ENCODE peak calls at places on chromosomes 16 and 17, in four cellular contexts. T, E, D and X are unnamed samples.

GRCh38 chr17:29143894-29144293 is 36.3 kb downstream of the MYO18A start:
- DNase-seq in T (no peak), E (peak; percentile 62), D (no peak), X (peak; percentile 70)

GRCh38 chr17:10055251-10055975 is 143.0 kb downstream of the GAS7 start:
- DNase-seq in D (no peak), T (no peak), E (no peak), X (no peak)

GRCh38 chr16:26563018-26563417 is 503.7 kb upstream of the C16orf82 start:
- DNase-seq in T (no peak), D (no peak), E (no peak), X (no peak)

GRCh38 chr17:31579265-31579664 is 187.8 kb downstream of the RAB11FIP4 start:
- DNase-seq in E (peak; percentile 77), T (no peak), D (no peak), X (no peak)

GRCh38 chr16:22625948-22626347 is 115.3 kb downstream of the NPIPB5 start:
- DNase-seq in D (no peak), T (no peak), E (no peak), X (no peak)

GRCh38 chr16:86768999-86769398 is 190.7 kb downstream of the FOXL1 start:
- DNase-seq in E (no peak), D (no peak), T (no peak), X (no peak)

GRCh38 chr17:27385626-27386025 is 70.6 kb upstream of the KSR1 start:
- DNase-seq in E (no peak), D (no peak), T (no peak), X (no peak)

GRCh38 chr16:88681084-88681680 is 5.1 kb downstream of the SNAI3 start:
- DNase-seq in D (peak; percentile 39), E (peak; percentile 41), T (no peak), X (peak; percentile 90)

GRCh38 chr16:88803264-88803987 is at the start of gene CDT1:
- DNase-seq in D (no peak), T (peak; percentile 61), E (peak; percentile 100), X (peak; percentile 100)

GRCh38 chr16:54685682-54686081 is 245.0 kb upstream of the IRX5 start:
- DNase-seq in D (no peak), E (no peak), T (no peak), X (no peak)

GRCh38 chr16:14186007-14186953 is 115.2 kb downstream of the MRTFB start:
- DNase-seq in E (peak; percentile 59), T (no peak), D (peak; percentile 13), X (peak; percentile 26)

GRCh38 chr16:88967800-88968588 is 9.0 kb downstream of the CBFA2T3 start:
- DNase-seq in E (no peak), T (no peak), D (no peak), X (no peak)

GRCh38 chr17:31408586-31408985 is 17.1 kb downstream of the RAB11FIP4 start:
- DNase-seq in T (no peak), E (no peak), D (no peak), X (no peak)

GRCh38 chr16:80899804-80900592 is 95.6 kb upstream of the CDYL2 start:
- DNase-seq in E (peak; percentile 68), T (no peak), D (no peak), X (peak; percentile 97)

GRCh38 chr17:37107406-37108083 is 158.8 kb downstream of the AATF start:
- DNase-seq in D (no peak), E (peak; percentile 44), T (no peak), X (peak; percentile 28)

GRCh38 chr17:66492500-66493123 is 190.2 kb downstream of the PRKCA start:
- DNase-seq in E (peak; percentile 54), D (no peak), T (no peak), X (no peak)

GRCh38 chr16:52528393-52529080 is 18.4 kb downstream of the TOX3 start:
- DNase-seq in E (no peak), T (no peak), D (no peak), X (no peak)

GRCh38 chr17:39623356-39623950 is 3.3 kb upstream of the PPP1R1B start:
- DNase-seq in T (no peak), E (peak; percentile 89), D (no peak), X (peak; percentile 81)

GRCh38 chr17:56678249-56679144 is 85.0 kb downstream of the NOG start:
- DNase-seq in E (peak; percentile 58), T (no peak), D (no peak), X (no peak)

GRCh38 chr16:24609740-24610420 is 70.5 kb downstream of the RBBP6 start:
- DNase-seq in D (no peak), T (no peak), E (peak; percentile 27), X (peak; percentile 48)

GRCh38 chr17:78131172-78132085 is 858 bp downstream of the TMC8 start:
- DNase-seq in D (no peak), E (peak; percentile 81), T (no peak), X (no peak)

GRCh38 chr17:74325743-74326379 is at the start of gene KIF19:
- DNase-seq in D (no peak), E (peak; percentile 91), T (no peak), X (no peak)

GRCh38 chr16:67277999-67278772 is 1.1 kb upstream of the PLEKHG4 start:
- DNase-seq in T (no peak), E (no peak), D (no peak), X (no peak)

GRCh38 chr17:81509048-81509686 is 3.4 kb downstream of the ACTG1 start:
- DNase-seq in T (no peak), D (no peak), E (no peak), X (no peak)

GRCh38 chr16:66020642-66021041 is 345.8 kb upstream of the CDH5 start:
- DNase-seq in E (no peak), T (no peak), D (no peak), X (no peak)

GRCh38 chr16:28834873-28835863 is 11.0 kb downstream of the TUFM start:
- DNase-seq in T (no peak), D (no peak), E (no peak), X (no peak)
- TF ChIP-seq JUND in T (no peak), D (no peak), E (no peak), X (no peak)

GRCh38 chr17:72447251-72447640 is 326.4 kb downstream of the SOX9 start:
- DNase-seq in D (no peak), E (no peak), T (no peak), X (no peak)
- TF ChIP-seq JUND in D (no peak), E (no peak), T (no peak), X (no peak)

GRCh38 chr17:55661963-55662834 is 60.5 kb downstream of the TMEM100 start:
- DNase-seq in E (no peak), T (no peak), D (no peak), X (no peak)

GRCh38 chr17:55659661-55660060 is 63.0 kb downstream of the TMEM100 start:
- DNase-seq in E (no peak), D (no peak), T (no peak), X (no peak)

GRCh38 chr17:55661359-55661758 is 61.3 kb downstream of the TMEM100 start:
- DNase-seq in E (peak; percentile 40), D (no peak), T (no peak), X (no peak)

GRCh38 chr17:55663395-55663794 is 59.3 kb downstream of the TMEM100 start:
- DNase-seq in T (no peak), E (no peak), D (no peak), X (no peak)

GRCh38 chr17:55660171-55660886 is 62.3 kb downstream of the TMEM100 start:
- DNase-seq in E (no peak), D (no peak), T (no peak), X (no peak)
- TF ChIP-seq JUND in E (no peak), D (no peak), T (no peak), X (no peak)

GRCh38 chr17:2899911-2900310 is 103.7 kb downstream of the RAP1GAP2 start:
- DNase-seq in E (no peak), D (no peak), T (no peak), X (no peak)

GRCh38 chr17:2900842-2901241 is 104.6 kb downstream of the RAP1GAP2 start:
- DNase-seq in T (no peak), D (no peak), E (no peak), X (no peak)

GRCh38 chr17:2903193-2903974 is 107.1 kb downstream of the RAP1GAP2 start:
- DNase-seq in T (no peak), E (no peak), D (no peak), X (no peak)

GRCh38 chr17:2902546-2902945 is 106.3 kb downstream of the RAP1GAP2 start:
- DNase-seq in D (no peak), E (no peak), T (no peak), X (no peak)

GRCh38 chr17:2901582-2901981 is 105.3 kb downstream of the RAP1GAP2 start:
- DNase-seq in T (no peak), E (peak; percentile 74), D (no peak), X (no peak)
- TF ChIP-seq JUND in T (no peak), E (no peak), D (no peak), X (no peak)

GRCh38 chr17:80108321-80108971 is 7.1 kb downstream of the GAA start:
- DNase-seq in E (no peak), D (no peak), T (no peak), X (no peak)
- TF ChIP-seq JUND in E (no peak), D (no peak), T (no peak), X (no peak)